ENCODE peak calls at places on chromosomes 13 and 19, in nine cellular contexts. One of them, this sample, is unnamed.

GRCh38 chr13:32947886-32948285 is 68.3 kb upstream of the KL start:
- DNase-seq in foreskin keratinocyte: no peak
- DNase-seq in T-helper 9 cell: no peak
- DNase-seq in GM04504: no peak
- DNase-seq in B cell: no peak
- DNase-seq in AG04450: no peak
- DNase-seq in left ventricle myocardium inferior: no peak
- DNase-seq in activated CD4-positive, alpha-beta T cell treated with anti-CD3 and anti-CD28 coated beads for 48 hours: no peak
- DNase-seq in SK-N-SH: peak
- DNase-seq in this sample: no peak

GRCh38 chr13:51002736-51003135 is 93.1 kb downstream of the RNASEH2B start:
- DNase-seq in foreskin keratinocyte: no peak
- DNase-seq in activated CD4-positive, alpha-beta T cell treated with anti-CD3 and anti-CD28 coated beads for 48 hours: no peak
- DNase-seq in T-helper 9 cell: no peak
- DNase-seq in SK-N-SH: no peak
- DNase-seq in left ventricle myocardium inferior: no peak
- DNase-seq in AG04450: no peak
- DNase-seq in B cell: no peak
- DNase-seq in GM04504: no peak
- DNase-seq in this sample: no peak

GRCh38 chr13:91346062-91346461 is 1.4 kb upstream of the MIR17HG start:
- DNase-seq in left ventricle myocardium inferior: no peak
- DNase-seq in GM04504: no peak
- DNase-seq in T-helper 9 cell: no peak
- DNase-seq in AG04450: no peak
- DNase-seq in foreskin keratinocyte: no peak
- DNase-seq in B cell: no peak
- DNase-seq in activated CD4-positive, alpha-beta T cell treated with anti-CD3 and anti-CD28 coated beads for 48 hours: no peak
- DNase-seq in SK-N-SH: no peak
- DNase-seq in this sample: no peak

GRCh38 chr13:112522578-112522977 is 65.4 kb downstream of the TUBGCP3 start:
- DNase-seq in activated CD4-positive, alpha-beta T cell treated with anti-CD3 and anti-CD28 coated beads for 48 hours: no peak
- DNase-seq in left ventricle myocardium inferior: no peak
- DNase-seq in foreskin keratinocyte: no peak
- DNase-seq in AG04450: no peak
- DNase-seq in B cell: no peak
- DNase-seq in GM04504: peak
- DNase-seq in T-helper 9 cell: no peak
- DNase-seq in SK-N-SH: no peak
- DNase-seq in this sample: no peak

GRCh38 chr13:25064396-25064795 is 31.5 kb upstream of the PABPC3 start:
- DNase-seq in activated CD4-positive, alpha-beta T cell treated with anti-CD3 and anti-CD28 coated beads for 48 hours: no peak
- DNase-seq in AG04450: no peak
- DNase-seq in T-helper 9 cell: no peak
- DNase-seq in B cell: no peak
- DNase-seq in SK-N-SH: no peak
- DNase-seq in GM04504: no peak
- DNase-seq in foreskin keratinocyte: no peak
- DNase-seq in left ventricle myocardium inferior: no peak
- DNase-seq in this sample: no peak

GRCh38 chr19:39969266-39969665 is 1.7 kb upstream of the PSMC4 start:
- DNase-seq in activated CD4-positive, alpha-beta T cell treated with anti-CD3 and anti-CD28 coated beads for 48 hours: no peak
- DNase-seq in GM04504: no peak
- DNase-seq in T-helper 9 cell: no peak
- DNase-seq in left ventricle myocardium inferior: no peak
- DNase-seq in foreskin keratinocyte: peak
- DNase-seq in B cell: no peak
- DNase-seq in AG04450: no peak
- DNase-seq in SK-N-SH: no peak
- DNase-seq in this sample: no peak

GRCh38 chr13:38530492-38530891 is 156.4 kb upstream of the FREM2 start:
- DNase-seq in left ventricle myocardium inferior: no peak
- DNase-seq in GM04504: peak
- DNase-seq in B cell: peak
- DNase-seq in SK-N-SH: peak
- DNase-seq in foreskin keratinocyte: no peak
- DNase-seq in activated CD4-positive, alpha-beta T cell treated with anti-CD3 and anti-CD28 coated beads for 48 hours: no peak
- DNase-seq in T-helper 9 cell: no peak
- DNase-seq in AG04450: no peak
- DNase-seq in this sample: no peak

GRCh38 chr19:54029930-54030490 is 33.7 kb downstream of the VSTM1 start:
- DNase-seq in SK-N-SH: peak
- DNase-seq in AG04450: no peak
- DNase-seq in left ventricle myocardium inferior: peak
- DNase-seq in activated CD4-positive, alpha-beta T cell treated with anti-CD3 and anti-CD28 coated beads for 48 hours: peak
- DNase-seq in T-helper 9 cell: peak
- DNase-seq in foreskin keratinocyte: no peak
- DNase-seq in GM04504: peak
- DNase-seq in B cell: peak
- DNase-seq in this sample: peak

GRCh38 chr13:34419025-34419424 is 523.0 kb upstream of the NBEA start:
- DNase-seq in B cell: no peak
- DNase-seq in AG04450: no peak
- DNase-seq in left ventricle myocardium inferior: no peak
- DNase-seq in foreskin keratinocyte: no peak
- DNase-seq in GM04504: no peak
- DNase-seq in SK-N-SH: peak
- DNase-seq in activated CD4-positive, alpha-beta T cell treated with anti-CD3 and anti-CD28 coated beads for 48 hours: no peak
- DNase-seq in T-helper 9 cell: no peak
- DNase-seq in this sample: no peak

GRCh38 chr13:113928701-113929627 is 44.9 kb downstream of the C13orf46 start:
- DNase-seq in B cell: no peak
- DNase-seq in activated CD4-positive, alpha-beta T cell treated with anti-CD3 and anti-CD28 coated beads for 48 hours: no peak
- DNase-seq in left ventricle myocardium inferior: peak
- DNase-seq in AG04450: peak
- DNase-seq in GM04504: peak
- DNase-seq in T-helper 9 cell: no peak
- DNase-seq in SK-N-SH: peak
- DNase-seq in foreskin keratinocyte: no peak
- DNase-seq in this sample: peak

GRCh38 chr19:48745208-48745995 is 1.3 kb downstream of the IZUMO1 start:
- DNase-seq in activated CD4-positive, alpha-beta T cell treated with anti-CD3 and anti-CD28 coated beads for 48 hours: peak
- DNase-seq in SK-N-SH: peak
- DNase-seq in GM04504: no peak
- DNase-seq in foreskin keratinocyte: no peak
- DNase-seq in T-helper 9 cell: peak
- DNase-seq in AG04450: no peak
- DNase-seq in left ventricle myocardium inferior: no peak
- DNase-seq in B cell: peak
- DNase-seq in this sample: peak

GRCh38 chr19:46718157-46718933 is 1.4 kb upstream of the PRKD2 start:
- DNase-seq in B cell: peak
- DNase-seq in foreskin keratinocyte: no peak
- DNase-seq in AG04450: no peak
- DNase-seq in left ventricle myocardium inferior: no peak
- DNase-seq in T-helper 9 cell: peak
- DNase-seq in activated CD4-positive, alpha-beta T cell treated with anti-CD3 and anti-CD28 coated beads for 48 hours: peak
- DNase-seq in GM04504: no peak
- DNase-seq in SK-N-SH: no peak
- DNase-seq in this sample: peak

GRCh38 chr19:36547001-36547732 is 19.1 kb upstream of the ZNF260 start:
- DNase-seq in B cell: no peak
- DNase-seq in SK-N-SH: no peak
- DNase-seq in left ventricle myocardium inferior: no peak
- DNase-seq in T-helper 9 cell: no peak
- DNase-seq in GM04504: no peak
- DNase-seq in activated CD4-positive, alpha-beta T cell treated with anti-CD3 and anti-CD28 coated beads for 48 hours: no peak
- DNase-seq in foreskin keratinocyte: no peak
- DNase-seq in AG04450: no peak
- DNase-seq in this sample: no peak

GRCh38 chr19:46745521-46746280 is at the start of gene FKRP:
- DNase-seq in SK-N-SH: peak
- DNase-seq in left ventricle myocardium inferior: peak
- DNase-seq in T-helper 9 cell: peak
- DNase-seq in foreskin keratinocyte: no peak
- DNase-seq in B cell: peak
- DNase-seq in AG04450: no peak
- DNase-seq in activated CD4-positive, alpha-beta T cell treated with anti-CD3 and anti-CD28 coated beads for 48 hours: peak
- DNase-seq in GM04504: no peak
- DNase-seq in this sample: peak

GRCh38 chr13:40565282-40566148 is 100.9 kb downstream of the FOXO1 start:
- DNase-seq in AG04450: no peak
- DNase-seq in GM04504: no peak
- DNase-seq in SK-N-SH: no peak
- DNase-seq in B cell: no peak
- DNase-seq in T-helper 9 cell: no peak
- DNase-seq in activated CD4-positive, alpha-beta T cell treated with anti-CD3 and anti-CD28 coated beads for 48 hours: peak
- DNase-seq in foreskin keratinocyte: no peak
- DNase-seq in left ventricle myocardium inferior: no peak
- DNase-seq in this sample: no peak

GRCh38 chr19:56838930-56839664 is 1.4 kb downstream of the PEG3 start:
- DNase-seq in T-helper 9 cell: no peak
- DNase-seq in AG04450: no peak
- DNase-seq in activated CD4-positive, alpha-beta T cell treated with anti-CD3 and anti-CD28 coated beads for 48 hours: peak
- DNase-seq in foreskin keratinocyte: peak
- DNase-seq in left ventricle myocardium inferior: peak
- DNase-seq in SK-N-SH: peak
- DNase-seq in GM04504: no peak
- DNase-seq in B cell: peak
- DNase-seq in this sample: no peak

GRCh38 chr13:31755803-31756212 is 16.5 kb downstream of the RXFP2 start:
- DNase-seq in activated CD4-positive, alpha-beta T cell treated with anti-CD3 and anti-CD28 coated beads for 48 hours: no peak
- DNase-seq in left ventricle myocardium inferior: no peak
- DNase-seq in GM04504: peak
- DNase-seq in B cell: no peak
- DNase-seq in foreskin keratinocyte: no peak
- DNase-seq in T-helper 9 cell: no peak
- DNase-seq in AG04450: no peak
- DNase-seq in SK-N-SH: no peak
- DNase-seq in this sample: no peak

GRCh38 chr19:20179946-20180345 is 12.9 kb downstream of the ZNF486 start:
- DNase-seq in GM04504: no peak
- DNase-seq in T-helper 9 cell: no peak
- DNase-seq in foreskin keratinocyte: no peak
- DNase-seq in left ventricle myocardium inferior: no peak
- DNase-seq in B cell: no peak
- DNase-seq in AG04450: no peak
- DNase-seq in SK-N-SH: no peak
- DNase-seq in activated CD4-positive, alpha-beta T cell treated with anti-CD3 and anti-CD28 coated beads for 48 hours: no peak
- DNase-seq in this sample: no peak

GRCh38 chr13:35475131-35475959 is 1.1 kb downstream of the MAB21L1 start:
- DNase-seq in SK-N-SH: peak
- DNase-seq in foreskin keratinocyte: no peak
- DNase-seq in left ventricle myocardium inferior: no peak
- DNase-seq in AG04450: no peak
- DNase-seq in GM04504: no peak
- DNase-seq in activated CD4-positive, alpha-beta T cell treated with anti-CD3 and anti-CD28 coated beads for 48 hours: peak
- DNase-seq in B cell: peak
- DNase-seq in T-helper 9 cell: no peak
- DNase-seq in this sample: peak

GRCh38 chr13:48859168-48860105 is 116.3 kb upstream of the FNDC3A start:
- DNase-seq in GM04504: no peak
- DNase-seq in foreskin keratinocyte: no peak
- DNase-seq in SK-N-SH: no peak
- DNase-seq in B cell: no peak
- DNase-seq in T-helper 9 cell: no peak
- DNase-seq in activated CD4-positive, alpha-beta T cell treated with anti-CD3 and anti-CD28 coated beads for 48 hours: no peak
- DNase-seq in AG04450: no peak
- DNase-seq in left ventricle myocardium inferior: no peak
- DNase-seq in this sample: peak

GRCh38 chr19:13646758-13647157 is 117.6 kb upstream of the MRI1 start:
- DNase-seq in foreskin keratinocyte: no peak
- DNase-seq in activated CD4-positive, alpha-beta T cell treated with anti-CD3 and anti-CD28 coated beads for 48 hours: no peak
- DNase-seq in T-helper 9 cell: no peak
- DNase-seq in B cell: no peak
- DNase-seq in left ventricle myocardium inferior: no peak
- DNase-seq in GM04504: no peak
- DNase-seq in AG04450: no peak
- DNase-seq in SK-N-SH: no peak
- DNase-seq in this sample: no peak

GRCh38 chr13:29619995-29620394 is 24.5 kb upstream of the SLC7A1 start:
- DNase-seq in GM04504: no peak
- DNase-seq in T-helper 9 cell: no peak
- DNase-seq in AG04450: no peak
- DNase-seq in SK-N-SH: no peak
- DNase-seq in foreskin keratinocyte: no peak
- DNase-seq in left ventricle myocardium inferior: no peak
- DNase-seq in activated CD4-positive, alpha-beta T cell treated with anti-CD3 and anti-CD28 coated beads for 48 hours: no peak
- DNase-seq in B cell: no peak
- DNase-seq in this sample: no peak

GRCh38 chr13:111909501-111909900 is 157.4 kb upstream of the SOX1 start:
- DNase-seq in left ventricle myocardium inferior: no peak
- DNase-seq in SK-N-SH: no peak
- DNase-seq in foreskin keratinocyte: no peak
- DNase-seq in T-helper 9 cell: no peak
- DNase-seq in AG04450: no peak
- DNase-seq in activated CD4-positive, alpha-beta T cell treated with anti-CD3 and anti-CD28 coated beads for 48 hours: no peak
- DNase-seq in B cell: no peak
- DNase-seq in GM04504: no peak
- DNase-seq in this sample: no peak

GRCh38 chr13:114089341-114089740 is 43.1 kb downstream of the RASA3 start:
- DNase-seq in foreskin keratinocyte: no peak
- DNase-seq in left ventricle myocardium inferior: no peak
- DNase-seq in SK-N-SH: no peak
- DNase-seq in activated CD4-positive, alpha-beta T cell treated with anti-CD3 and anti-CD28 coated beads for 48 hours: no peak
- DNase-seq in B cell: no peak
- DNase-seq in AG04450: no peak
- DNase-seq in T-helper 9 cell: no peak
- DNase-seq in GM04504: no peak
- DNase-seq in this sample: no peak

GRCh38 chr13:98284677-98285076 is 107.6 kb upstream of the RNF113B start:
- DNase-seq in B cell: no peak
- DNase-seq in left ventricle myocardium inferior: no peak
- DNase-seq in AG04450: no peak
- DNase-seq in SK-N-SH: no peak
- DNase-seq in foreskin keratinocyte: no peak
- DNase-seq in activated CD4-positive, alpha-beta T cell treated with anti-CD3 and anti-CD28 coated beads for 48 hours: no peak
- DNase-seq in T-helper 9 cell: no peak
- DNase-seq in GM04504: no peak
- DNase-seq in this sample: no peak

GRCh38 chr19:30441011-30441410 is 68.8 kb downstream of the ZNF536 start:
- DNase-seq in GM04504: no peak
- DNase-seq in left ventricle myocardium inferior: no peak
- DNase-seq in T-helper 9 cell: no peak
- DNase-seq in foreskin keratinocyte: no peak
- DNase-seq in AG04450: no peak
- DNase-seq in activated CD4-positive, alpha-beta T cell treated with anti-CD3 and anti-CD28 coated beads for 48 hours: no peak
- DNase-seq in SK-N-SH: no peak
- DNase-seq in B cell: no peak
- DNase-seq in this sample: no peak